ENCODE peak calls at places on chromosomes 3 and 15, in five cellular contexts. One of them, this sample, is unnamed.

GRCh38 chr3:149955449-149955848 is 15.2 kb downstream of the PFN2 start:
- DNase-seq in NT2/D1: no peak
- DNase-seq in upper lobe of left lung: no peak
- DNase-seq in activated T-cell treated with anti-CD3 and anti-CD28 coated beads for 4 hours: no peak
- DNase-seq in natural killer cell treated with Interleukin-12 subunit alpha and Interleukin-12 subunit beta and Interleukin-15 and Interleukin-18, amount 100 ng/mL, for 72 hours: no peak
- DNase-seq in this sample: no peak

GRCh38 chr3:137930976-137931375 is 79.0 kb upstream of the CLDN18 start:
- DNase-seq in NT2/D1: no peak
- DNase-seq in natural killer cell treated with Interleukin-12 subunit alpha and Interleukin-12 subunit beta and Interleukin-15 and Interleukin-18, amount 100 ng/mL, for 72 hours: no peak
- DNase-seq in upper lobe of left lung: no peak
- DNase-seq in activated T-cell treated with anti-CD3 and anti-CD28 coated beads for 4 hours: no peak
- DNase-seq in this sample: no peak

GRCh38 chr15:99121207-99121606 is 16.3 kb downstream of the SYNM start:
- DNase-seq in upper lobe of left lung: no peak
- DNase-seq in NT2/D1: no peak
- DNase-seq in activated T-cell treated with anti-CD3 and anti-CD28 coated beads for 4 hours: no peak
- DNase-seq in natural killer cell treated with Interleukin-12 subunit alpha and Interleukin-12 subunit beta and Interleukin-15 and Interleukin-18, amount 100 ng/mL, for 72 hours: no peak
- DNase-seq in this sample: no peak

GRCh38 chr15:69629631-69630161 is 177.1 kb downstream of the RPLP1 start:
- DNase-seq in upper lobe of left lung: peak; percentile 70
- DNase-seq in natural killer cell treated with Interleukin-12 subunit alpha and Interleukin-12 subunit beta and Interleukin-15 and Interleukin-18, amount 100 ng/mL, for 72 hours: no peak
- DNase-seq in activated T-cell treated with anti-CD3 and anti-CD28 coated beads for 4 hours: no peak
- DNase-seq in NT2/D1: no peak
- DNase-seq in this sample: no peak

GRCh38 chr15:84749111-84749991 is 959 bp downstream of the ZNF592 start:
- DNase-seq in upper lobe of left lung: no peak
- DNase-seq in activated T-cell treated with anti-CD3 and anti-CD28 coated beads for 4 hours: peak; percentile 12
- DNase-seq in NT2/D1: no peak
- DNase-seq in natural killer cell treated with Interleukin-12 subunit alpha and Interleukin-12 subunit beta and Interleukin-15 and Interleukin-18, amount 100 ng/mL, for 72 hours: peak; percentile 73
- DNase-seq in this sample: no peak

GRCh38 chr3:193686665-193687506 is 93.9 kb downstream of the OPA1 start:
- DNase-seq in NT2/D1: no peak
- DNase-seq in activated T-cell treated with anti-CD3 and anti-CD28 coated beads for 4 hours: no peak
- DNase-seq in upper lobe of left lung: no peak
- DNase-seq in natural killer cell treated with Interleukin-12 subunit alpha and Interleukin-12 subunit beta and Interleukin-15 and Interleukin-18, amount 100 ng/mL, for 72 hours: no peak
- DNase-seq in this sample: no peak

GRCh38 chr3:197833930-197834715 is 43.1 kb downstream of the LRCH3 start:
- DNase-seq in natural killer cell treated with Interleukin-12 subunit alpha and Interleukin-12 subunit beta and Interleukin-15 and Interleukin-18, amount 100 ng/mL, for 72 hours: no peak
- DNase-seq in upper lobe of left lung: no peak
- DNase-seq in activated T-cell treated with anti-CD3 and anti-CD28 coated beads for 4 hours: no peak
- DNase-seq in NT2/D1: no peak
- DNase-seq in this sample: no peak

GRCh38 chr3:56829543-56829942 is 27.8 kb upstream of the ARHGEF3 start:
- DNase-seq in activated T-cell treated with anti-CD3 and anti-CD28 coated beads for 4 hours: no peak
- DNase-seq in upper lobe of left lung: no peak
- DNase-seq in NT2/D1: no peak
- DNase-seq in natural killer cell treated with Interleukin-12 subunit alpha and Interleukin-12 subunit beta and Interleukin-15 and Interleukin-18, amount 100 ng/mL, for 72 hours: no peak
- DNase-seq in this sample: no peak

GRCh38 chr15:79185199-79185598 is 94.6 kb upstream of the RASGRF1 start:
- DNase-seq in upper lobe of left lung: no peak
- DNase-seq in natural killer cell treated with Interleukin-12 subunit alpha and Interleukin-12 subunit beta and Interleukin-15 and Interleukin-18, amount 100 ng/mL, for 72 hours: no peak
- DNase-seq in activated T-cell treated with anti-CD3 and anti-CD28 coated beads for 4 hours: no peak
- DNase-seq in NT2/D1: no peak
- DNase-seq in this sample: no peak

GRCh38 chr3:126259411-126260391 is 79.3 kb upstream of the ALDH1L1 start:
- DNase-seq in upper lobe of left lung: peak; percentile 91
- DNase-seq in NT2/D1: no peak
- DNase-seq in natural killer cell treated with Interleukin-12 subunit alpha and Interleukin-12 subunit beta and Interleukin-15 and Interleukin-18, amount 100 ng/mL, for 72 hours: no peak
- DNase-seq in activated T-cell treated with anti-CD3 and anti-CD28 coated beads for 4 hours: no peak
- DNase-seq in this sample: no peak

GRCh38 chr15:41995476-41995855 is 23.1 kb upstream of the EHD4 start:
- DNase-seq in natural killer cell treated with Interleukin-12 subunit alpha and Interleukin-12 subunit beta and Interleukin-15 and Interleukin-18, amount 100 ng/mL, for 72 hours: no peak
- DNase-seq in upper lobe of left lung: no peak
- DNase-seq in activated T-cell treated with anti-CD3 and anti-CD28 coated beads for 4 hours: no peak
- DNase-seq in NT2/D1: no peak
- DNase-seq in this sample: no peak

GRCh38 chr3:133441867-133442270 is 42.0 kb downstream of the BFSP2 start:
- DNase-seq in NT2/D1: no peak
- DNase-seq in natural killer cell treated with Interleukin-12 subunit alpha and Interleukin-12 subunit beta and Interleukin-15 and Interleukin-18, amount 100 ng/mL, for 72 hours: peak; percentile 62
- DNase-seq in activated T-cell treated with anti-CD3 and anti-CD28 coated beads for 4 hours: peak; percentile 1
- DNase-seq in upper lobe of left lung: no peak
- DNase-seq in this sample: no peak

GRCh38 chr3:59451800-59452741 is 402.2 kb upstream of the CFAP20DC start:
- DNase-seq in NT2/D1: no peak
- DNase-seq in upper lobe of left lung: no peak
- DNase-seq in activated T-cell treated with anti-CD3 and anti-CD28 coated beads for 4 hours: no peak
- DNase-seq in natural killer cell treated with Interleukin-12 subunit alpha and Interleukin-12 subunit beta and Interleukin-15 and Interleukin-18, amount 100 ng/mL, for 72 hours: no peak
- DNase-seq in this sample: no peak

GRCh38 chr15:91348812-91349500 is 248.9 kb downstream of the SV2B start:
- DNase-seq in natural killer cell treated with Interleukin-12 subunit alpha and Interleukin-12 subunit beta and Interleukin-15 and Interleukin-18, amount 100 ng/mL, for 72 hours: peak; percentile 76
- DNase-seq in upper lobe of left lung: no peak
- DNase-seq in NT2/D1: no peak
- DNase-seq in activated T-cell treated with anti-CD3 and anti-CD28 coated beads for 4 hours: no peak
- DNase-seq in this sample: no peak

GRCh38 chr15:39030291-39031070 is 465.9 kb upstream of the RASGRP1 start:
- DNase-seq in NT2/D1: no peak
- DNase-seq in activated T-cell treated with anti-CD3 and anti-CD28 coated beads for 4 hours: no peak
- DNase-seq in natural killer cell treated with Interleukin-12 subunit alpha and Interleukin-12 subunit beta and Interleukin-15 and Interleukin-18, amount 100 ng/mL, for 72 hours: no peak
- DNase-seq in upper lobe of left lung: no peak
- DNase-seq in this sample: no peak